ENCODE peak calls at places on chromosomes 12 and 14, in nine cellular contexts. Q, I, A, D, W, G, K, T and H are unnamed samples.

GRCh38 chr14:101457177-101457935 is 103.9 kb upstream of the DIO3 start:
- DNase-seq in W (no peak), G (no peak), K (no peak), D (no peak), I (no peak), T (no peak), A (no peak), Q (no peak), H (no peak)

GRCh38 chr14:100894416-100894815 is 9.1 kb downstream of the RTL1 start:
- DNase-seq in D (no peak), Q (no peak), T (no peak), W (no peak), I (no peak), A (no peak), G (no peak), K (no peak), H (no peak)

GRCh38 chr14:100093322-100093721 is 28.1 kb downstream of the EVL start:
- DNase-seq in T (no peak), D (no peak), I (no peak), K (no peak), Q (no peak), W (no peak), G (no peak), A (no peak), H (no peak)

GRCh38 chr12:5796171-5797091 is 148.6 kb downstream of the ANO2 start:
- DNase-seq in G (no peak), I (peak), A (peak), Q (no peak), T (peak), K (no peak), W (no peak), D (peak), H (peak)

GRCh38 chr14:36556811-36557433 is 25.5 kb downstream of the NKX2-8 start:
- DNase-seq in K (peak), W (no peak), D (peak), I (no peak), G (no peak), T (peak), Q (peak), A (peak), H (peak)

GRCh38 chr12:32437095-32437515 is 37.7 kb downstream of the FGD4 start:
- DNase-seq in I (no peak), A (no peak), K (peak), D (peak), Q (no peak), G (no peak), T (no peak), W (peak), H (no peak)

GRCh38 chr14:51205486-51205885 is 34.6 kb upstream of the TMX1 start:
- DNase-seq in T (no peak), D (no peak), K (no peak), G (no peak), Q (no peak), A (no peak), I (no peak), W (no peak), H (no peak)

GRCh38 chr12:97112161-97112560 is 205.1 kb downstream of the NEDD1 start:
- DNase-seq in K (no peak), T (no peak), A (no peak), D (no peak), W (no peak), Q (no peak), G (no peak), I (no peak), H (no peak)

GRCh38 chr12:48903363-48903981 is 21.8 kb downstream of the FKBP11 start:
- DNase-seq in D (no peak), A (no peak), T (peak), I (no peak), Q (no peak), G (no peak), W (no peak), K (peak), H (no peak)

GRCh38 chr14:98766818-98767217 is 505.2 kb downstream of the BCL11B start:
- DNase-seq in W (no peak), G (peak), A (no peak), T (no peak), Q (no peak), K (no peak), D (no peak), I (no peak), H (peak)

GRCh38 chr12:102659200-102659911 is 179.0 kb upstream of the IGF1 start:
- DNase-seq in I (no peak), D (no peak), T (peak), G (no peak), W (no peak), Q (no peak), A (no peak), K (no peak), H (no peak)

GRCh38 chr12:71945121-71945520 is 6.5 kb downstream of the TPH2 start:
- DNase-seq in Q (no peak), G (no peak), D (no peak), W (no peak), T (no peak), A (no peak), I (no peak), K (no peak), H (no peak)

GRCh38 chr12:70451528-70451927 is 85.4 kb downstream of the KCNMB4 start:
- DNase-seq in T (no peak), A (no peak), G (no peak), K (no peak), Q (no peak), W (no peak), D (no peak), I (no peak), H (no peak)

GRCh38 chr14:93012516-93013367 is 89.8 kb downstream of the CHGA start:
- DNase-seq in G (no peak), I (no peak), K (peak), T (no peak), D (no peak), Q (no peak), W (peak), A (no peak), H (no peak)

GRCh38 chr12:124032265-124032886 is 59.4 kb downstream of the ZNF664 start:
- DNase-seq in A (peak), I (no peak), D (peak), W (peak), K (peak), G (no peak), T (peak), Q (peak), H (no peak)

GRCh38 chr12:66899567-66899966 is 220.7 kb upstream of the GRIP1 start:
- DNase-seq in G (no peak), Q (no peak), A (no peak), W (no peak), I (no peak), D (no peak), K (no peak), T (no peak), H (no peak)

GRCh38 chr12:49750027-49750977 is 8.9 kb downstream of the TMBIM6 start:
- DNase-seq in W (peak), I (no peak), D (peak), T (peak), G (no peak), Q (peak), A (no peak), K (peak), H (peak)

GRCh38 chr12:40152783-40153383 is 47.0 kb upstream of the SLC2A13 start:
- DNase-seq in T (peak), W (peak), A (peak), Q (no peak), G (peak), I (peak), D (no peak), K (peak), H (no peak)

GRCh38 chr12:120366341-120366705 is 2.6 kb downstream of the MSI1 start:
- DNase-seq in K (no peak), D (no peak), Q (no peak), G (no peak), T (no peak), W (no peak), I (no peak), A (no peak), H (no peak)

GRCh38 chr12:75366629-75367028 is 24.3 kb upstream of the GLIPR1L2 start:
- DNase-seq in I (no peak), G (no peak), A (no peak), T (no peak), K (peak), D (peak), Q (no peak), W (peak), H (no peak)

GRCh38 chr14:78758333-78758732 is 588.2 kb downstream of the NRXN3 start:
- DNase-seq in W (peak), Q (peak), D (peak), I (no peak), A (peak), K (peak), T (peak), G (no peak), H (no peak)

GRCh38 chr12:78241472-78241871 is 410.8 kb downstream of the NAV3 start:
- DNase-seq in T (no peak), Q (peak), K (no peak), A (no peak), G (no peak), W (no peak), D (no peak), I (no peak), H (no peak)

GRCh38 chr12:104025771-104026170 is 24.2 kb downstream of the GLT8D2 start:
- DNase-seq in K (no peak), W (no peak), Q (no peak), G (no peak), A (no peak), I (no peak), D (no peak), T (no peak), H (no peak)

GRCh38 chr12:102299731-102300130 is 102.1 kb upstream of the PMCH start:
- DNase-seq in D (no peak), A (no peak), T (no peak), Q (no peak), G (no peak), K (no peak), I (no peak), W (no peak), H (no peak)

GRCh38 chr14:50045039-50045711 is 71.2 kb downstream of the VCPKMT start:
- DNase-seq in D (peak), Q (no peak), W (peak), I (no peak), K (peak), G (peak), A (no peak), T (no peak), H (peak)